ENCODE peak calls at places on chromosomes 2 and 18, in ten cellular contexts. One of them, this sample, is unnamed.

GRCh38 chr2:22748909-22749308 is 636.1 kb upstream of the KLHL29 start:
- DNase-seq in fibroblast of the aortic adventitia: no peak
- DNase-seq in GM10248: no peak
- DNase-seq in progenitor cell of endocrine pancreas: no peak
- DNase-seq in A549: no peak
- DNase-seq in DND-41: no peak
- DNase-seq in gastrocnemius medialis: no peak
- DNase-seq in foreskin fibroblast: no peak
- DNase-seq in neural progenitor cell: no peak
- DNase-seq in GM23338: no peak
- DNase-seq in this sample: no peak

GRCh38 chr2:19847486-19847885 is 54.3 kb downstream of the TTC32 start:
- DNase-seq in A549: no peak
- DNase-seq in neural progenitor cell: no peak
- DNase-seq in GM23338: no peak
- DNase-seq in gastrocnemius medialis: no peak
- DNase-seq in foreskin fibroblast: no peak
- DNase-seq in DND-41: no peak
- DNase-seq in progenitor cell of endocrine pancreas: no peak
- DNase-seq in GM10248: no peak
- DNase-seq in fibroblast of the aortic adventitia: no peak
- DNase-seq in this sample: peak

GRCh38 chr2:167192833-167193232 is 304.6 kb downstream of the XIRP2 start:
- DNase-seq in gastrocnemius medialis: no peak
- DNase-seq in A549: no peak
- DNase-seq in GM23338: no peak
- DNase-seq in GM10248: no peak
- DNase-seq in neural progenitor cell: no peak
- DNase-seq in foreskin fibroblast: peak
- DNase-seq in progenitor cell of endocrine pancreas: no peak
- DNase-seq in fibroblast of the aortic adventitia: peak
- DNase-seq in DND-41: no peak
- DNase-seq in this sample: no peak

GRCh38 chr2:78992807-78993517 is 32.5 kb upstream of the REG3G start:
- DNase-seq in DND-41: no peak
- DNase-seq in GM10248: peak
- DNase-seq in neural progenitor cell: peak
- DNase-seq in foreskin fibroblast: no peak
- DNase-seq in GM23338: peak
- DNase-seq in A549: no peak
- DNase-seq in gastrocnemius medialis: no peak
- DNase-seq in progenitor cell of endocrine pancreas: peak
- DNase-seq in fibroblast of the aortic adventitia: no peak
- DNase-seq in this sample: peak

GRCh38 chr2:85804026-85804425 is 50.2 kb downstream of the ATOH8 start:
- DNase-seq in GM23338: no peak
- DNase-seq in A549: no peak
- DNase-seq in GM10248: no peak
- DNase-seq in foreskin fibroblast: no peak
- DNase-seq in DND-41: no peak
- DNase-seq in gastrocnemius medialis: no peak
- DNase-seq in neural progenitor cell: no peak
- DNase-seq in fibroblast of the aortic adventitia: no peak
- DNase-seq in progenitor cell of endocrine pancreas: no peak
- DNase-seq in this sample: peak

GRCh38 chr2:128593518-128594272 is 275.0 kb upstream of the HS6ST1 start:
- DNase-seq in GM10248: no peak
- DNase-seq in DND-41: no peak
- DNase-seq in neural progenitor cell: peak
- DNase-seq in progenitor cell of endocrine pancreas: no peak
- DNase-seq in GM23338: no peak
- DNase-seq in fibroblast of the aortic adventitia: peak
- DNase-seq in gastrocnemius medialis: no peak
- DNase-seq in foreskin fibroblast: no peak
- DNase-seq in A549: no peak
- DNase-seq in this sample: no peak

GRCh38 chr18:73987247-73987980 is 160.2 kb downstream of the FBXO15 start:
- DNase-seq in A549: no peak
- DNase-seq in DND-41: no peak
- DNase-seq in GM10248: no peak
- DNase-seq in fibroblast of the aortic adventitia: peak
- DNase-seq in neural progenitor cell: no peak
- DNase-seq in progenitor cell of endocrine pancreas: no peak
- DNase-seq in gastrocnemius medialis: no peak
- DNase-seq in GM23338: no peak
- DNase-seq in foreskin fibroblast: peak
- DNase-seq in this sample: no peak

GRCh38 chr2:237923507-237924163 is 43.2 kb upstream of the UBE2F start:
- DNase-seq in neural progenitor cell: peak
- DNase-seq in A549: peak
- DNase-seq in GM10248: peak
- DNase-seq in progenitor cell of endocrine pancreas: peak
- DNase-seq in gastrocnemius medialis: peak
- DNase-seq in DND-41: no peak
- DNase-seq in fibroblast of the aortic adventitia: peak
- DNase-seq in foreskin fibroblast: peak
- DNase-seq in GM23338: peak
- DNase-seq in this sample: peak

GRCh38 chr2:240623531-240624010 is 1.7 kb upstream of the GPR35 start:
- DNase-seq in GM23338: no peak
- DNase-seq in neural progenitor cell: no peak
- DNase-seq in foreskin fibroblast: no peak
- DNase-seq in gastrocnemius medialis: no peak
- DNase-seq in A549: no peak
- DNase-seq in fibroblast of the aortic adventitia: no peak
- DNase-seq in DND-41: no peak
- DNase-seq in GM10248: no peak
- DNase-seq in progenitor cell of endocrine pancreas: no peak
- DNase-seq in this sample: no peak

GRCh38 chr18:9475643-9476580 is 599 bp downstream of the RALBP1 start:
- DNase-seq in GM23338: peak
- DNase-seq in GM10248: peak
- DNase-seq in DND-41: peak
- DNase-seq in neural progenitor cell: no peak
- DNase-seq in fibroblast of the aortic adventitia: peak
- DNase-seq in gastrocnemius medialis: no peak
- DNase-seq in progenitor cell of endocrine pancreas: no peak
- DNase-seq in foreskin fibroblast: peak
- DNase-seq in A549: no peak
- DNase-seq in this sample: no peak

GRCh38 chr2:195021704-195022513 is 635.1 kb upstream of the SLC39A10 start:
- DNase-seq in GM10248: no peak
- DNase-seq in GM23338: no peak
- DNase-seq in foreskin fibroblast: no peak
- DNase-seq in fibroblast of the aortic adventitia: peak
- DNase-seq in A549: no peak
- DNase-seq in progenitor cell of endocrine pancreas: no peak
- DNase-seq in DND-41: no peak
- DNase-seq in neural progenitor cell: no peak
- DNase-seq in gastrocnemius medialis: no peak
- DNase-seq in this sample: no peak

GRCh38 chr2:133658020-133658903 is 90.0 kb upstream of the NCKAP5 start:
- DNase-seq in gastrocnemius medialis: no peak
- DNase-seq in GM10248: no peak
- DNase-seq in fibroblast of the aortic adventitia: no peak
- DNase-seq in DND-41: no peak
- DNase-seq in neural progenitor cell: peak
- DNase-seq in GM23338: no peak
- DNase-seq in progenitor cell of endocrine pancreas: no peak
- DNase-seq in A549: no peak
- DNase-seq in foreskin fibroblast: no peak
- DNase-seq in this sample: no peak

GRCh38 chr2:192117705-192118104 is 77.0 kb downstream of the TMEFF2 start:
- DNase-seq in GM10248: no peak
- DNase-seq in foreskin fibroblast: no peak
- DNase-seq in progenitor cell of endocrine pancreas: no peak
- DNase-seq in neural progenitor cell: no peak
- DNase-seq in gastrocnemius medialis: no peak
- DNase-seq in fibroblast of the aortic adventitia: no peak
- DNase-seq in A549: no peak
- DNase-seq in GM23338: no peak
- DNase-seq in DND-41: no peak
- DNase-seq in this sample: no peak

GRCh38 chr2:226520723-226521122 is 278.9 kb downstream of the IRS1 start:
- DNase-seq in GM23338: no peak
- DNase-seq in DND-41: no peak
- DNase-seq in gastrocnemius medialis: no peak
- DNase-seq in A549: no peak
- DNase-seq in progenitor cell of endocrine pancreas: no peak
- DNase-seq in fibroblast of the aortic adventitia: no peak
- DNase-seq in GM10248: no peak
- DNase-seq in foreskin fibroblast: no peak
- DNase-seq in neural progenitor cell: no peak
- DNase-seq in this sample: no peak

DNA sequence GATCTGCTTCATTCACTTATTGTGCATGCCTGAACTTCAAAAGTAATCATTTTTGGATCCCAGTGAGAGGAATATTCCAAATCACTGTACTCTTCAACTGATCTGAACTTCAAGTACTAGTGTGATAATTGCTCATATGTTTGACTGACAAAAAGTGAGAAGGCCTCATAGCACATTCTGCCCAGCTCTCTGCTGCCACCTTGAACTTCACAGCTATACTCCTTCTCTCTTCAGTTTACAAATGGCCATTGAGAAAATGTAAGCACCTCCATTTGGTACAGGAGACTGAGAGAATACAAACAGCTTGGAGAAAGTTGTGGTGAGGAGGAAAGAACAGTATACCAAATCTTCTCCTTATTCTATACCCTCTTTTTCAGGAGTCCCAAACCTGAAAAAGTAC is 946.0 kb upstream of the CHAC2 start:
- DNase-seq in progenitor cell of endocrine pancreas: no peak
- DNase-seq in A549: peak
- DNase-seq in DND-41: no peak
- DNase-seq in neural progenitor cell: no peak
- DNase-seq in fibroblast of the aortic adventitia: peak
- DNase-seq in foreskin fibroblast: no peak
- DNase-seq in GM23338: peak
- DNase-seq in gastrocnemius medialis: no peak
- DNase-seq in GM10248: no peak
- DNase-seq in this sample: no peak
- TF ChIP-seq CTCF in progenitor cell of endocrine pancreas: peak
- TF ChIP-seq CTCF in A549: no peak
- TF ChIP-seq CTCF in DND-41: peak
- TF ChIP-seq CTCF in neural progenitor cell: no peak
- TF ChIP-seq CTCF in fibroblast of the aortic adventitia: peak
- TF ChIP-seq CTCF in foreskin fibroblast: no peak
- TF ChIP-seq CTCF in GM23338: peak
- TF ChIP-seq CTCF in gastrocnemius medialis: no peak
- TF ChIP-seq CTCF in GM10248: no peak
- TF ChIP-seq CTCF in this sample: no peak

DNA sequence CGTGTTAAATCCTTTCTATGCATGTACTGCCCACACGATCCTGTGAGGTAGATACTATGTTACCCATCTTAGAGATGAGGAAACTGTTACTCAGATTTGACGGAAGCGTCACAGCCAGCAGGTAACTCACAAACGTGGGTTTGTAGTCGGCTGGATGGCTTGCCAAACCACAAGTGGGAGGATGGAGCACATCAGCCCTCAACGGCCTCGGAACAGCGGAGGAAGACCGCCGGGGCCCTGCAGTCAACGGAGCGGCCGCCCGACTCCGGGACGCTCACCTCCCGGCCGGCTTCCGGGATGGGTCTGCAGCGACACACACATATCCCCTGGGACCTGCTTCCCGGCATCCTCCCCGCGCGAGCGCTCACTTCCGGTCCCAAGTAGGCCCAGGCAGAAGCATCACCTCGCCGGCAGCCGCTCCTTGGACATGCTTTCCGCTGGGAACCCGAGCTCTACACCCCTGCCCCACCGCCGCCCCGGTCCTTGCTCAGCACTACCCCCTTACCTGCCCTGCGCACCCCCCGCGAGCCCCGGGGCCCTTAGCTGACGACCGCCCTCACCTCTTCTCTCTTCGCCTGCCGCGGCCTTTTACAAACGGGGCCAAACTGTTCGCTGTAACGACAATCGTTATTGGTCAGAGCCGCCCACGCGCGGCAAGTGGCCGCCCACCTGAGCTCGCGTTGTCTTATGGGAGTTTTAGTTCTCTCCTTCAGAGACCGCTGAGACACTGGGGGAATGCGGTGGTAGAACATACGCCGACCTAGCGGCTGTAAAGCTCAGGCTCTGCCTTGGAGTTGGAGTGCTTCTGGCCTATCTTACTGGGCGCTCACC is at the start of gene C2orf42:
- DNase-seq in A549: peak
- DNase-seq in GM10248: peak
- DNase-seq in neural progenitor cell: peak
- DNase-seq in DND-41: peak
- DNase-seq in GM23338: peak
- DNase-seq in progenitor cell of endocrine pancreas: peak
- DNase-seq in fibroblast of the aortic adventitia: peak
- DNase-seq in gastrocnemius medialis: peak
- DNase-seq in foreskin fibroblast: peak
- DNase-seq in this sample: peak
- TF ChIP-seq CTCF in A549: no peak
- TF ChIP-seq CTCF in GM10248: no peak
- TF ChIP-seq CTCF in neural progenitor cell: peak
- TF ChIP-seq CTCF in DND-41: peak
- TF ChIP-seq CTCF in GM23338: peak
- TF ChIP-seq CTCF in progenitor cell of endocrine pancreas: peak
- TF ChIP-seq CTCF in fibroblast of the aortic adventitia: peak
- TF ChIP-seq CTCF in gastrocnemius medialis: no peak
- TF ChIP-seq CTCF in foreskin fibroblast: no peak
- TF ChIP-seq CTCF in this sample: peak

GRCh38 chr18:21191596-21192307 is 50.3 kb upstream of the GREB1L start:
- DNase-seq in fibroblast of the aortic adventitia: peak
- DNase-seq in foreskin fibroblast: peak
- DNase-seq in neural progenitor cell: peak
- DNase-seq in A549: peak
- DNase-seq in DND-41: peak
- DNase-seq in gastrocnemius medialis: peak
- DNase-seq in GM23338: peak
- DNase-seq in GM10248: no peak
- DNase-seq in progenitor cell of endocrine pancreas: peak
- DNase-seq in this sample: no peak
- TF ChIP-seq CTCF in fibroblast of the aortic adventitia: peak
- TF ChIP-seq CTCF in foreskin fibroblast: peak
- TF ChIP-seq CTCF in neural progenitor cell: peak
- TF ChIP-seq CTCF in A549: peak
- TF ChIP-seq CTCF in DND-41: peak
- TF ChIP-seq CTCF in gastrocnemius medialis: peak
- TF ChIP-seq CTCF in GM23338: peak
- TF ChIP-seq CTCF in GM10248: peak
- TF ChIP-seq CTCF in progenitor cell of endocrine pancreas: peak
- TF ChIP-seq CTCF in this sample: peak

DNA sequence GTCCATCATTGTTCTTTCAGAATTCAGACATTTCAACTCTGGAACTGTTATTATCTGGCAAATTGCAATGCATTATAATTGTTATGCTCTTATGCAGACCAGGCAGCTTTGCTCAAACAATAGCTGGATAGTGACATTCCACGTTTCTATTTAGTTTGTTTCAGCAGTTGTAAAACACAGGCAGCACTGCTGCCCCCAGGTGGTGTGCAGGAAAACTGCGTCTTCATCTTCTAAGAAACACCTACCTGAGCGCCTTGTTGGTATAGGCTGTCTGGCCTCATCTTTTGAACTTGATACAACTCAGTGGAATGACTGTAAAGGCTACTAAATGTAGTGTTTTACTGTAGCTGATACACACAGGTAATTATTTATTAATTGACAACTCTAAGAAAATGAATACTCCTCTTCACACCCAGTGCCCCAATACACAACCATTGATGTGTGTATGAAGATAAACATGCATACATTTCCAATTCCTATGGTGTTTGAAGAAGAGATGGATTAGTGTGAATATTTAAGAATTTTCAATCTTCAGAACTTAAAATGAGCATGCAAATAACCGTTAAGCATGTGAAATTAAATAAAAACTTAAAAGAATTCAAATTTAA is 85.5 kb downstream of the CD8B2 start:
- DNase-seq in GM23338: peak
- DNase-seq in DND-41: peak
- DNase-seq in neural progenitor cell: peak
- DNase-seq in gastrocnemius medialis: no peak
- DNase-seq in foreskin fibroblast: no peak
- DNase-seq in A549: peak
- DNase-seq in GM10248: no peak
- DNase-seq in progenitor cell of endocrine pancreas: no peak
- DNase-seq in fibroblast of the aortic adventitia: no peak
- DNase-seq in this sample: no peak
- TF ChIP-seq CTCF in GM23338: peak
- TF ChIP-seq CTCF in DND-41: peak
- TF ChIP-seq CTCF in neural progenitor cell: peak
- TF ChIP-seq CTCF in gastrocnemius medialis: no peak
- TF ChIP-seq CTCF in foreskin fibroblast: peak
- TF ChIP-seq CTCF in A549: peak
- TF ChIP-seq CTCF in GM10248: peak
- TF ChIP-seq CTCF in progenitor cell of endocrine pancreas: peak
- TF ChIP-seq CTCF in fibroblast of the aortic adventitia: peak
- TF ChIP-seq CTCF in this sample: peak